ENCODE peak calls at places on chromosomes 12 and 14, in five cellular contexts. C is pancreas, G is testis, F is PC-3, E is lower lobe of right lung. N is an unnamed sample. For H3K4me1 and H3K27me3, the result is how much of the 10 kb centered on the place peaks cover.

GRCh38 chr12:104634044-104634443 is 177.3 kb downstream of the CHST11 start:
- DNase-seq in C (no peak), G (no peak), F (no peak), E (no peak), N (no peak)

GRCh38 chr12:87924149-87924548 is 105.1 kb downstream of the C12orf50 start:
- DNase-seq in C (no peak), G (no peak), F (no peak), E (no peak), N (no peak)

GRCh38 chr12:18643673-18644072 is 94.1 kb downstream of the PLCZ1 start:
- DNase-seq in C (no peak), G (no peak), F (no peak), E (no peak), N (no peak)

GRCh38 chr14:103739793-103740501 is 24.3 kb downstream of the ZFYVE21 start:
- DNase-seq in C (no peak), G (no peak), F (no peak), E (no peak), N (no peak)

GRCh38 chr12:131592972-131593371 is 117.9 kb upstream of the SFSWAP start:
- DNase-seq in C (no peak), G (no peak), F (no peak), E (no peak), N (no peak)

GRCh38 chr12:1947081-1947480 is 28.6 kb upstream of the CACNA2D4 start:
- DNase-seq in C (no peak), G (no peak), F (no peak), E (no peak), N (no peak)

GRCh38 chr14:101707285-101707842 is 54.1 kb upstream of the PPP2R5C start:
- DNase-seq in C (peak), G (peak), F (peak), E (no peak), N (peak)

GRCh38 chr12:53324113-53324778 is 2.8 kb upstream of the AAAS start:
- DNase-seq in C (peak), G (peak), F (no peak), E (peak), N (no peak)

GRCh38 chr12:14171111-14171510 is 189.7 kb upstream of the GRIN2B start:
- DNase-seq in C (no peak), G (no peak), F (no peak), E (no peak), N (no peak)

GRCh38 chr14:66311935-66312334 is 174.2 kb upstream of the CCDC196 start:
- DNase-seq in C (no peak), G (no peak), F (no peak), E (no peak), N (no peak)

GRCh38 chr12:77888611-77889010 is 57.9 kb downstream of the NAV3 start:
- DNase-seq in C (no peak), G (no peak), F (peak), E (no peak), N (no peak)

GRCh38 chr12:52043386-52044212 is 7.6 kb upstream of the NR4A1 start:
- DNase-seq in C (peak), G (peak), F (no peak), E (no peak), N (no peak)

GRCh38 chr12:127300753-127301152 is 966.2 kb upstream of the TMEM132C start:
- DNase-seq in C (no peak), G (no peak), F (no peak), E (no peak), N (no peak)

GRCh38 chr12:45948546-45948945 is 41.8 kb downstream of the SCAF11 start:
- DNase-seq in C (no peak), G (no peak), F (no peak), E (no peak), N (no peak)

GRCh38 chr12:120388711-120389431 is 19.9 kb upstream of the MSI1 start:
- DNase-seq in C (no peak), G (no peak), F (no peak), E (no peak), N (no peak)

GRCh38 chr12:93706824-93707223 is 29.6 kb downstream of the CRADD start:
- DNase-seq in C (no peak), G (no peak), F (peak), E (no peak), N (no peak)

GRCh38 chr12:92912052-92912451 is 17.0 kb downstream of the EEA1 start:
- DNase-seq in C (no peak), G (no peak), F (no peak), E (no peak), N (no peak)

GRCh38 chr12:40697566-40698257 is 5.5 kb downstream of the CNTN1 start:
- DNase-seq in C (no peak), G (no peak), F (peak), E (no peak), N (peak)

GRCh38 chr14:77339407-77339806 is 18.6 kb downstream of the GSTZ1 start:
- DNase-seq in C (no peak), G (no peak), F (peak), E (no peak), N (no peak)

GRCh38 chr14:70907996-70908917 is 998 bp downstream of the PCNX1 start:
- DNase-seq in C (peak), G (peak), F (peak), E (peak), N (peak)

GRCh38 chr12:105783983-105784947 is 354.5 kb downstream of the NUAK1 start:
- DNase-seq in C (no peak), G (no peak), F (no peak), E (no peak), N (no peak)

GRCh38 chr14:34539407-34540180 is at the start of gene EAPP:
- DNase-seq in C (peak), G (peak), F (peak), E (peak), N (peak)

GRCh38 chr12:116138781-116139180 is 138.7 kb downstream of the MED13L start:
- DNase-seq in C (no peak), G (no peak), F (no peak), E (no peak), N (no peak)

GRCh38 chr14:23561259-23561658 is 5.2 kb downstream of the THTPA start:
- DNase-seq in C (no peak), G (no peak), F (no peak), E (no peak), N (no peak)

GRCh38 chr12:1782215-1782614 is 38.1 kb upstream of the LRTM2 start:
- DNase-seq in C (no peak), G (no peak), F (no peak), E (no peak), N (no peak)

GRCh38 chr12:79512068-79512467 is 178.7 kb downstream of the PAWR start:
- DNase-seq in C (no peak), G (no peak), F (peak), E (no peak), N (no peak)
- TF ChIP-seq CTCF in C (no peak), G (no peak), F (peak), E (no peak), N (peak)

DNA sequence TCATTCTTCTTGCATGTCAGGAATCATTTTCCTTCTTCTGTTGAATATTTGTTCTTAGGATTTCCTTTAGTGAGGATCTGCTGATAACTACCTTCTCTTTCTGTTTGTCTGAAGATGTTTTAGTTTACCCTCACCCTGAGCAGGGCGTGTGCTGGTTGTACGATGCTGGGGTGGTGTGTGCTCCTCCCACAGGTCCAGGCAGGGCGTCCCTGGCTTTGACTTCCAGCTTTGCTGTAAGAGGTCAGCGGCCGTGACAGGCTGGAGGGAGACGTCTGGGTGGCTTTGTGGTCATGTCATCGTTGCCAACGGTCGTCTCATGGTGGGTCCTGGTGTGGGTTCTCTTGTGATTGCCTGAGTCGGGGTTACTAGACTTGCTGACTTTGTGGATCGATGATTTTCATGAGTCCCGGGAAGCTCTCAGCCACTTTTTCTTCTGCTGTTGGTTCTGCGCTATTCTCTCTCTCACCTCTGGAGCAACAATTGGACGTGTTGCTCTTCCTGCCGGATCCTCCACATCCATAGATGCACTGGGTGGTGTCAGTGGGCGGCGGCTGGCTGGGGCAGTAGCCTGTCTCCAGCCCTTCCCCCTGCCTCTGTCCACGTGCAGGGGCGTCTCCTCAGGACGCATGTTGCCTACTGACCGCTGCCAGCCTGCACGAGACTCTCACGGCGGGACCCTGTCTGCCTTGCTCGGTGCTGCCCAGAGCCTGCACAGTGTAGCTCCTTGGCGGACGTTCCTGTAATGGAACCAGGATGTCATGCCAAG is 8.4 kb downstream of the PACS2 start:
- DNase-seq in C (no peak), G (no peak), F (no peak), E (no peak), N (no peak)
- H3K4me1 ChIP-seq in C (under half), G (under half), F (under half), E (under half), N (under half)

GRCh38 chr12:132593071-132593470 is 17.3 kb downstream of the LRCOL1 start:
- DNase-seq in C (no peak), G (no peak), F (no peak), E (no peak), N (no peak)
- H3K27me3 ChIP-seq in C (under half), G (under half), F (under half), E (under half), N (under half)

DNA sequence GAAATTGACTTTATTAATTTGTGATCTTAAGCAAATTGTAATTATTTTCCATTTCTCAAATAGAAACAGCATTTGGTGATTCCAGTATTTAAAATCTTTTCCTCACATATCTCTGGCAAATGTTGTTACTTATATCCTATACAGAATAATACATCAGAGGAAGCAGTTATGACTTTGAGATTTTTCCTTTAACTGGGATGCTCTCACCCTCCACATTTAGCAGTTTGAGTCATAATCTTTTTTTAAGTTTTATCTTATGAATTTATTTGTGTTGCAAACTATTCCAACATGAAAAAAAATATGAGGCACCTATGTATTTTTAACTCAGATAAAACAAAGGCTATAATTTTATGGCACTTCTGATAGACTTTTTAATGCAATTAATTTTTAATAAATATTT is 311.8 kb downstream of the TMTC2 start:
- DNase-seq in C (no peak), G (no peak), F (no peak), E (no peak), N (no peak)
- TF ChIP-seq CTCF in C (no peak), G (no peak), F (no peak), E (no peak), N (no peak)

GRCh38 chr12:96107236-96107635 is 71.8 kb upstream of the LTA4H start:
- DNase-seq in C (no peak), G (no peak), F (no peak), E (no peak), N (no peak)
- H3K4me1 ChIP-seq in C (under half), G (under half), F (under half), E (under half), N (under half)

GRCh38 chr14:69543341-69544249 is 31.1 kb downstream of the CCDC177 start:
- DNase-seq in C (no peak), G (peak), F (peak), E (peak), N (peak)
- H3K27me3 ChIP-seq in C (under half), G (under half), F (under half), E (under half), N (under half)

GRCh38 chr12:96500686-96501085 is 11.3 kb downstream of the CFAP54 start:
- DNase-seq in C (no peak), G (peak), F (peak), E (no peak), N (no peak)
- TF ChIP-seq CTCF in C (no peak), G (no peak), F (peak), E (no peak), N (no peak)

DNA sequence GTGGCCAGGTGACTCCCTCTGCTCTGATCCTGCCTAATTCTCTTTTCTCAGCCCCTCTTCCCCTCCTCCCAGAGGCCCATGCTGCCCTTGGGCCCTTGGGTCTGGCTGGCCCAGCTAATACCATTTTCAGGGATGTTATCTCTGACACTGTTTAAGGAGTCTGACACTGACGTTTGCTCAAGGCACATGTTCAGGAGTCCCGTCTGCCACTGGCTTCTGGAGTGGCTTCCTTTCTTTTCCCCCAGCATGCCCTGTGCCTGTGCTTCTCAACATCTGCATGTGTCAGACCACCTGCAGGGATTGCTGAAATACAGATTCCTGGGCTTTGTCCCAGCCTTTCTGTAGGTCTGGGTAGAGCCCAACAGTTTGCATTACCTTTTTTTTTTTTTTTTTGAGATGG is 128.9 kb downstream of the BCL11B start:
- DNase-seq in C (no peak), G (no peak), F (no peak), E (no peak), N (no peak)
- H3K4me1 ChIP-seq in C (under half), G (under half), F (under half), E (under half), N (under half)

N was measured in BE2C.